ENCODE peak calls at places on chromosomes 11 and 22, in nine cellular contexts. One of them, this sample, is unnamed.

GRCh38 chr11:19437760-19438159 is 197.0 kb upstream of the E2F8 start:
- DNase-seq in stomach: no peak
- DNase-seq in heart left ventricle: no peak
- DNase-seq in ovary: no peak
- DNase-seq in HCT116: no peak
- DNase-seq in esophagus squamous epithelium: no peak
- DNase-seq in IMR-90: peak; percentile 89
- DNase-seq in lower leg skin: no peak
- DNase-seq in GM12891: no peak
- DNase-seq in this sample: peak; percentile 38

GRCh38 chr11:104781037-104781436 is 117.2 kb downstream of the CASP12 start:
- DNase-seq in ovary: no peak
- DNase-seq in stomach: no peak
- DNase-seq in HCT116: no peak
- DNase-seq in IMR-90: no peak
- DNase-seq in heart left ventricle: no peak
- DNase-seq in lower leg skin: no peak
- DNase-seq in esophagus squamous epithelium: no peak
- DNase-seq in GM12891: no peak
- DNase-seq in this sample: no peak

GRCh38 chr11:31606893-31607292 is 97.3 kb downstream of the ELP4 start:
- DNase-seq in esophagus squamous epithelium: no peak
- DNase-seq in lower leg skin: no peak
- DNase-seq in IMR-90: no peak
- DNase-seq in ovary: no peak
- DNase-seq in HCT116: no peak
- DNase-seq in stomach: no peak
- DNase-seq in heart left ventricle: no peak
- DNase-seq in GM12891: no peak
- DNase-seq in this sample: no peak

GRCh38 chr22:33922268-33922667 is 2.0 kb upstream of the LARGE1 start:
- DNase-seq in esophagus squamous epithelium: no peak
- DNase-seq in heart left ventricle: no peak
- DNase-seq in GM12891: no peak
- DNase-seq in stomach: peak; percentile 55
- DNase-seq in ovary: peak; percentile 55
- DNase-seq in IMR-90: peak; percentile 34
- DNase-seq in lower leg skin: peak; percentile 16
- DNase-seq in HCT116: no peak
- DNase-seq in this sample: no peak

GRCh38 chr11:64358907-64359711 is at the start of gene RPS6KA4:
- DNase-seq in ovary: peak; percentile 61
- DNase-seq in stomach: peak; percentile 74
- DNase-seq in esophagus squamous epithelium: no peak
- DNase-seq in lower leg skin: no peak
- DNase-seq in GM12891: peak; percentile 94
- DNase-seq in HCT116: no peak
- DNase-seq in heart left ventricle: peak; percentile 74
- DNase-seq in IMR-90: peak; percentile 58
- DNase-seq in this sample: peak; percentile 82

GRCh38 chr22:25105817-25106650 is 93.6 kb upstream of the CRYBB3 start:
- DNase-seq in HCT116: no peak
- DNase-seq in lower leg skin: no peak
- DNase-seq in stomach: no peak
- DNase-seq in ovary: no peak
- DNase-seq in GM12891: no peak
- DNase-seq in esophagus squamous epithelium: no peak
- DNase-seq in heart left ventricle: no peak
- DNase-seq in IMR-90: no peak
- DNase-seq in this sample: no peak

GRCh38 chr11:102347526-102348331 is 715 bp downstream of the BIRC2 start:
- DNase-seq in HCT116: no peak
- DNase-seq in heart left ventricle: peak; percentile 23
- DNase-seq in ovary: no peak
- DNase-seq in esophagus squamous epithelium: no peak
- DNase-seq in IMR-90: peak; percentile 29
- DNase-seq in GM12891: no peak
- DNase-seq in lower leg skin: no peak
- DNase-seq in stomach: no peak
- DNase-seq in this sample: no peak

GRCh38 chr11:101466352-101466751 is 117.5 kb downstream of the TRPC6 start:
- DNase-seq in stomach: no peak
- DNase-seq in lower leg skin: no peak
- DNase-seq in ovary: no peak
- DNase-seq in heart left ventricle: no peak
- DNase-seq in HCT116: no peak
- DNase-seq in IMR-90: no peak
- DNase-seq in GM12891: no peak
- DNase-seq in esophagus squamous epithelium: no peak
- DNase-seq in this sample: no peak

GRCh38 chr11:48095779-48096470 is 115.6 kb downstream of the PTPRJ start:
- DNase-seq in HCT116: no peak
- DNase-seq in stomach: no peak
- DNase-seq in esophagus squamous epithelium: no peak
- DNase-seq in GM12891: no peak
- DNase-seq in ovary: peak; percentile 36
- DNase-seq in IMR-90: no peak
- DNase-seq in lower leg skin: no peak
- DNase-seq in heart left ventricle: no peak
- DNase-seq in this sample: no peak

GRCh38 chr11:101862410-101863233 is 52.2 kb upstream of the CEP126 start:
- DNase-seq in IMR-90: peak; percentile 79
- DNase-seq in HCT116: peak; percentile 67
- DNase-seq in heart left ventricle: no peak
- DNase-seq in GM12891: no peak
- DNase-seq in ovary: peak; percentile 36
- DNase-seq in stomach: no peak
- DNase-seq in esophagus squamous epithelium: no peak
- DNase-seq in lower leg skin: peak; percentile 30
- DNase-seq in this sample: no peak

GRCh38 chr11:133303262-133303661 is 229.0 kb downstream of the OPCML start:
- DNase-seq in heart left ventricle: no peak
- DNase-seq in IMR-90: no peak
- DNase-seq in HCT116: no peak
- DNase-seq in GM12891: no peak
- DNase-seq in ovary: no peak
- DNase-seq in esophagus squamous epithelium: no peak
- DNase-seq in stomach: no peak
- DNase-seq in lower leg skin: no peak
- DNase-seq in this sample: no peak

GRCh38 chr11:64638017-64638664 is 47.1 kb downstream of the SLC22A12 start:
- DNase-seq in esophagus squamous epithelium: no peak
- DNase-seq in HCT116: no peak
- DNase-seq in heart left ventricle: no peak
- DNase-seq in GM12891: no peak
- DNase-seq in ovary: no peak
- DNase-seq in stomach: no peak
- DNase-seq in lower leg skin: no peak
- DNase-seq in IMR-90: no peak
- DNase-seq in this sample: no peak

GRCh38 chr11:98130117-98130625 is 890.6 kb upstream of the CNTN5 start:
- DNase-seq in esophagus squamous epithelium: no peak
- DNase-seq in ovary: no peak
- DNase-seq in HCT116: no peak
- DNase-seq in GM12891: no peak
- DNase-seq in lower leg skin: no peak
- DNase-seq in IMR-90: no peak
- DNase-seq in stomach: no peak
- DNase-seq in heart left ventricle: no peak
- DNase-seq in this sample: no peak

DNA sequence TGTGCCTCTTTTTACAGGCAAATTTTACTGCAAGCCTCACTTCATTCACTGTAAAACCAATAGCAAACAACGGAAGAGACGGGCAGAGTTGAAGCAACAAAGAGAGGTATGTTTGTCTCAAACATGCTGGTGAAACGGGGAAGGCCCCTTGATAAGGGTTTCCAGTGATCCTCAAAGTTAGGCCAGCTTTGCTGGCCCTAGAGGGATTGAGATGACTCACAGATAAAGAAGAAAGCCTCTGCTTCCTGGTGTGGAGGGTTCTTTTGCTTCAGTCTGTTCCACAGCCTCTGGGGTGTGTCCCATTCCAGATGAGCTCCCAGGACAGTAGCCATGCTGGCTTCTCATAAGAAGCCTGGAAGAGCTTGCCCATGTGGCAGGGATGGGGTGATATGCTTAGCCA is 118.9 kb upstream of the PARVA start:
- DNase-seq in GM12891: no peak
- DNase-seq in IMR-90: peak; percentile 60
- DNase-seq in HCT116: no peak
- DNase-seq in lower leg skin: no peak
- DNase-seq in stomach: no peak
- DNase-seq in esophagus squamous epithelium: no peak
- DNase-seq in heart left ventricle: no peak
- DNase-seq in ovary: no peak
- DNase-seq in this sample: no peak
- TF ChIP-seq POLR2A in GM12891: no peak
- TF ChIP-seq POLR2A in IMR-90: no peak
- TF ChIP-seq POLR2A in HCT116: no peak
- TF ChIP-seq POLR2A in lower leg skin: no peak
- TF ChIP-seq POLR2A in stomach: no peak
- TF ChIP-seq POLR2A in esophagus squamous epithelium: no peak
- TF ChIP-seq POLR2A in heart left ventricle: no peak
- TF ChIP-seq POLR2A in ovary: no peak
- TF ChIP-seq POLR2A in this sample: no peak

GRCh38 chr11:122696662-122697061 is 41.1 kb downstream of the UBASH3B start:
- DNase-seq in IMR-90: no peak
- DNase-seq in GM12891: no peak
- DNase-seq in stomach: no peak
- DNase-seq in lower leg skin: no peak
- DNase-seq in esophagus squamous epithelium: no peak
- DNase-seq in ovary: no peak
- DNase-seq in HCT116: no peak
- DNase-seq in heart left ventricle: no peak
- DNase-seq in this sample: no peak
- TF ChIP-seq POLR2A in IMR-90: no peak
- TF ChIP-seq POLR2A in GM12891: no peak
- TF ChIP-seq POLR2A in stomach: no peak
- TF ChIP-seq POLR2A in lower leg skin: no peak
- TF ChIP-seq POLR2A in esophagus squamous epithelium: no peak
- TF ChIP-seq POLR2A in ovary: no peak
- TF ChIP-seq POLR2A in HCT116: no peak
- TF ChIP-seq POLR2A in heart left ventricle: no peak
- TF ChIP-seq POLR2A in this sample: no peak

DNA sequence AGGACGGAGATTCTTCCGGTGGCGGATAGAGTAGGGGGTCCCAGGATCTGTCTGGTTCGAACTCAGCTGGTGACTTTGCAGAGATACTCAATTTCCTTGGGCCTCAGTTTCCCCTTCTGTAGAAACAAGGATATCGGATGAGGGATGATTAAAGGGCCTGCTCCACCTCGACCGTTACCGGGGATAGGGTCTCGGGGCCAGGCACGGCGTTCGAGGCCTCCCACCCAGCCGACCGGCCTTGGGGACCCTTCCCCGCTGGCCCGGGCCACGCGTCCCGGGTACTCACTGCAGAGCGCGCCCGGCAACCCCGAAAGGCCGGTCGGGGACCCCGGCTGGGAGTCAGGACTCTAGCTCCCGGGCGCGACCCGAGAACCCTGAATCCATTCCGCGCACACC is 321 bp downstream of the RHBDD3 start:
- DNase-seq in HCT116: no peak
- DNase-seq in ovary: no peak
- DNase-seq in lower leg skin: no peak
- DNase-seq in IMR-90: no peak
- DNase-seq in stomach: no peak
- DNase-seq in GM12891: no peak
- DNase-seq in esophagus squamous epithelium: no peak
- DNase-seq in heart left ventricle: no peak
- DNase-seq in this sample: no peak
- TF ChIP-seq POLR2A in HCT116: no peak
- TF ChIP-seq POLR2A in ovary: no peak
- TF ChIP-seq POLR2A in lower leg skin: no peak
- TF ChIP-seq POLR2A in IMR-90: no peak
- TF ChIP-seq POLR2A in stomach: no peak
- TF ChIP-seq POLR2A in GM12891: no peak
- TF ChIP-seq POLR2A in esophagus squamous epithelium: no peak
- TF ChIP-seq POLR2A in heart left ventricle: no peak
- TF ChIP-seq POLR2A in this sample: no peak

GRCh38 chr11:118437736-118438125 is 1.4 kb downstream of the KMT2A start:
- DNase-seq in heart left ventricle: no peak
- DNase-seq in ovary: peak; percentile 53
- DNase-seq in HCT116: no peak
- DNase-seq in stomach: no peak
- DNase-seq in esophagus squamous epithelium: no peak
- DNase-seq in GM12891: no peak
- DNase-seq in lower leg skin: peak; percentile 22
- DNase-seq in IMR-90: peak; percentile 13
- DNase-seq in this sample: no peak

GRCh38 chr11:118435893-118436624 is at the start of gene KMT2A:
- DNase-seq in HCT116: peak; percentile 90
- DNase-seq in IMR-90: peak; percentile 95
- DNase-seq in esophagus squamous epithelium: peak; percentile 65
- DNase-seq in GM12891: peak; percentile 77
- DNase-seq in ovary: peak; percentile 98
- DNase-seq in lower leg skin: peak; percentile 95
- DNase-seq in heart left ventricle: peak; percentile 98
- DNase-seq in stomach: peak; percentile 97
- DNase-seq in this sample: peak; percentile 75

GRCh38 chr11:118436639-118437045 is 350 bp downstream of the KMT2A start:
- DNase-seq in esophagus squamous epithelium: no peak
- DNase-seq in HCT116: no peak
- DNase-seq in lower leg skin: no peak
- DNase-seq in IMR-90: peak; percentile 21
- DNase-seq in stomach: no peak
- DNase-seq in GM12891: no peak
- DNase-seq in heart left ventricle: peak; percentile 34
- DNase-seq in ovary: no peak
- DNase-seq in this sample: no peak

GRCh38 chr11:118438314-118438931 is 2.1 kb downstream of the KMT2A start:
- DNase-seq in ovary: peak; percentile 37
- DNase-seq in stomach: no peak
- DNase-seq in HCT116: no peak
- DNase-seq in lower leg skin: peak; percentile 65
- DNase-seq in GM12891: no peak
- DNase-seq in IMR-90: peak; percentile 87
- DNase-seq in esophagus squamous epithelium: no peak
- DNase-seq in heart left ventricle: peak; percentile 40
- DNase-seq in this sample: peak; percentile 37

DNA sequence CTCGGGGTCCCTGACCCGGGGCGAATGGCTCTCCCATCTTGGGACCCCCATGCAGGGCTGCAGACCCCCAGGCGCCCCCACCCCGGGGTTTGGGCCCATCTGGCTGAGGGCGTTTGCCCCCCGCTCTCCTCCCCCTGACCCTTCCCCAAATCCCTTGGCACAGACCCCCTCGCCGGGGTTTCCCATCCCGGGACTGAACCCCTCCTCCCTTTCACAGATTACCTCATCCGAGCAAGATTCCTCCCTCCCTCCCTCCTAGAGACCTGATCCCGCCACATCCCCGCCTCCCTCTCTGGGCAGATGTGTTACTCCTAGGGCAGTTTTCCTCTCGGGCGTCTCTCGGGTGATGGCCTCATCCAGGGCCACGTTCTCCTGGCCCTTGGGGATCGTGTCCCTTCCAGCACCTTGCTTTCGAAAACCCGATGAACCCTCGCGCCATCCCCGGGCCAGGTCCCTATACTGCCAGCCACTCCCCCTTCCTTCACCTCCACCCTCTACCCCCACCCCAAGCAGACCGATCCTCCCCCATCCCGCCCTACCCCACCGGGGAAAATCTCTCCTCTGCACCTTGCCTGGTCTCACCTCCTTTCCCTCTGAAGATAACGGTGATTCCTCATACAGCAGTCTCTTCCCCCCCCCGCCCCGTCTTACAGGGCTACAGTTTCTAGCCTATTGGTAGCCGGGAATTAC is 899 bp downstream of the KMT2A start:
- DNase-seq in heart left ventricle: peak; percentile 41
- DNase-seq in esophagus squamous epithelium: no peak
- DNase-seq in stomach: no peak
- DNase-seq in HCT116: no peak
- DNase-seq in GM12891: peak; percentile 10
- DNase-seq in ovary: peak; percentile 75
- DNase-seq in lower leg skin: peak; percentile 45
- DNase-seq in IMR-90: peak; percentile 35
- DNase-seq in this sample: no peak
- TF ChIP-seq POLR2A in heart left ventricle: no peak
- TF ChIP-seq POLR2A in esophagus squamous epithelium: no peak
- TF ChIP-seq POLR2A in stomach: no peak
- TF ChIP-seq POLR2A in HCT116: no peak
- TF ChIP-seq POLR2A in GM12891: no peak
- TF ChIP-seq POLR2A in ovary: no peak
- TF ChIP-seq POLR2A in lower leg skin: no peak
- TF ChIP-seq POLR2A in IMR-90: no peak
- TF ChIP-seq POLR2A in this sample: no peak